ENCODE peak calls at places on chromosomes 13 and 19, in seven cellular contexts. R is Peyer's patch; H is CD4-positive, CD25-positive, alpha-beta regulatory T cell; L is small intestine; P is effector memory CD4-positive, alpha-beta T cell; V is right atrium auricular region; G is transverse colon. X is an unnamed sample. For H3K4me1, the result is how much of the 10 kb centered on the place peaks cover.

GRCh38 chr19:6589711-6590457 is 1.1 kb downstream of the CD70 start:
- DNase-seq in R (no peak), H (peak), L (no peak), P (no peak), V (no peak), G (no peak), X (no peak)

GRCh38 chr19:39212377-39212742 is 8.3 kb upstream of the SYCN start:
- DNase-seq in R (peak), H (peak), L (peak), P (peak), V (no peak), G (peak), X (no peak)

GRCh38 chr13:49071341-49071937 is 95.7 kb downstream of the FNDC3A start:
- DNase-seq in R (no peak), H (peak), L (no peak), P (no peak), V (no peak), G (no peak), X (no peak)

GRCh38 chr19:40607898-40608621 is 6.9 kb downstream of the LTBP4 start:
- DNase-seq in R (no peak), H (no peak), L (no peak), P (no peak), V (no peak), G (no peak), X (no peak)

GRCh38 chr13:59672445-59672844 is 491.3 kb downstream of the DIAPH3 start:
- DNase-seq in R (no peak), H (no peak), L (no peak), P (no peak), V (no peak), G (no peak), X (no peak)

GRCh38 chr19:32876919-32877285 is 7.3 kb upstream of the SLC7A9 start:
- DNase-seq in R (no peak), H (no peak), L (peak), P (no peak), V (no peak), G (peak), X (no peak)

GRCh38 chr13:70432276-70432805 is 324.1 kb upstream of the KLHL1 start:
- DNase-seq in R (no peak), H (no peak), L (no peak), P (no peak), V (no peak), G (no peak), X (no peak)

GRCh38 chr13:113599396-113599795 is 14.8 kb downstream of the TFDP1 start:
- DNase-seq in R (no peak), H (no peak), L (no peak), P (no peak), V (no peak), G (no peak), X (no peak)

GRCh38 chr19:32966750-32967149 is 5.0 kb downstream of the CEP89 start:
- DNase-seq in R (no peak), H (no peak), L (no peak), P (no peak), V (no peak), G (no peak), X (no peak)

GRCh38 chr13:30978981-30979956 is 46.8 kb downstream of the TEX26 start:
- DNase-seq in R (no peak), H (peak), L (peak), P (peak), V (no peak), G (peak), X (no peak)

GRCh38 chr19:718251-719024 is 9.7 kb downstream of the PALM start:
- DNase-seq in R (no peak), H (no peak), L (no peak), P (no peak), V (peak), G (no peak), X (no peak)

GRCh38 chr13:59690857-59691500 is 472.7 kb downstream of the DIAPH3 start:
- DNase-seq in R (no peak), H (no peak), L (peak), P (no peak), V (no peak), G (no peak), X (no peak)

GRCh38 chr13:77306458-77306857 is 20.4 kb downstream of the MYCBP2 start:
- DNase-seq in R (no peak), H (no peak), L (no peak), P (no peak), V (no peak), G (no peak), X (no peak)

GRCh38 chr19:30227661-30228112 is 144.5 kb upstream of the ZNF536 start:
- DNase-seq in R (no peak), H (peak), L (peak), P (peak), V (no peak), G (peak), X (no peak)

GRCh38 chr13:40094056-40094455 is 438.6 kb downstream of the COG6 start:
- DNase-seq in R (no peak), H (no peak), L (no peak), P (no peak), V (no peak), G (peak), X (no peak)

GRCh38 chr13:81639984-81640582 is 1299.2 kb upstream of the SPRY2 start:
- DNase-seq in R (no peak), H (no peak), L (peak), P (no peak), V (no peak), G (no peak), X (no peak)

GRCh38 chr19:38400361-38400760 is 2.5 kb upstream of the FAM98C start:
- DNase-seq in R (no peak), H (no peak), L (no peak), P (no peak), V (no peak), G (no peak), X (no peak)

GRCh38 chr13:113224486-113224885 is 15.1 kb downstream of the CUL4A start:
- DNase-seq in R (no peak), H (no peak), L (peak), P (no peak), V (no peak), G (no peak), X (no peak)

GRCh38 chr19:3479177-3479818 is 1.0 kb downstream of the SMIM24 start:
- DNase-seq in R (peak), H (peak), L (peak), P (peak), V (no peak), G (peak), X (no peak)

GRCh38 chr13:76790519-76791289 is 95.5 kb downstream of the KCTD12 start:
- DNase-seq in R (no peak), H (no peak), L (no peak), P (no peak), V (no peak), G (no peak), X (no peak)

GRCh38 chr19:13040232-13040915 is 45.1 kb downstream of the NFIX start:
- DNase-seq in R (no peak), H (no peak), L (no peak), P (no peak), V (no peak), G (no peak), X (no peak)

GRCh38 chr13:22926176-22927007 is 254.4 kb upstream of the SGCG start:
- DNase-seq in R (no peak), H (no peak), L (no peak), P (no peak), V (no peak), G (peak), X (no peak)

GRCh38 chr19:4815426-4816387 is 15.8 kb downstream of the TICAM1 start:
- DNase-seq in R (peak), H (peak), L (peak), P (peak), V (peak), G (peak), X (peak)
- H3K27ac ChIP-seq in R (peak), H (peak), L (peak), P (no peak), V (no peak), G (peak), X (peak)

GRCh38 chr13:36129539-36129938 is 1.6 kb downstream of the DCLK1 start:
- DNase-seq in R (no peak), H (no peak), L (no peak), P (no peak), V (no peak), G (no peak), X (no peak)
- H3K4me3 ChIP-seq in R (no peak), H (no peak), L (no peak), P (no peak), V (peak), G (no peak), X (no peak)

GRCh38 chr19:50435627-50436026 is 2.9 kb downstream of the MYBPC2 start:
- DNase-seq in R (no peak), H (no peak), L (no peak), P (no peak), V (no peak), G (no peak), X (no peak)
- H3K4me1 ChIP-seq in R (under half), H (under half), L (under half), P (under half), V (under half), G (under half), X (under half)

GRCh38 chr19:28541029-28541428 is 671.9 kb downstream of the UQCRFS1 start:
- DNase-seq in R (no peak), H (no peak), L (no peak), P (no peak), V (no peak), G (no peak), X (no peak)
- H3K27ac ChIP-seq in R (no peak), H (no peak), L (no peak), P (no peak), V (no peak), G (no peak), X (no peak)

GRCh38 chr19:15427991-15428471 is 9.2 kb upstream of the AKAP8L start:
- DNase-seq in R (no peak), H (no peak), L (no peak), P (no peak), V (no peak), G (no peak), X (no peak)
- H3K4me3 ChIP-seq in R (no peak), H (no peak), L (no peak), P (no peak), V (no peak), G (no peak), X (no peak)

DNA sequence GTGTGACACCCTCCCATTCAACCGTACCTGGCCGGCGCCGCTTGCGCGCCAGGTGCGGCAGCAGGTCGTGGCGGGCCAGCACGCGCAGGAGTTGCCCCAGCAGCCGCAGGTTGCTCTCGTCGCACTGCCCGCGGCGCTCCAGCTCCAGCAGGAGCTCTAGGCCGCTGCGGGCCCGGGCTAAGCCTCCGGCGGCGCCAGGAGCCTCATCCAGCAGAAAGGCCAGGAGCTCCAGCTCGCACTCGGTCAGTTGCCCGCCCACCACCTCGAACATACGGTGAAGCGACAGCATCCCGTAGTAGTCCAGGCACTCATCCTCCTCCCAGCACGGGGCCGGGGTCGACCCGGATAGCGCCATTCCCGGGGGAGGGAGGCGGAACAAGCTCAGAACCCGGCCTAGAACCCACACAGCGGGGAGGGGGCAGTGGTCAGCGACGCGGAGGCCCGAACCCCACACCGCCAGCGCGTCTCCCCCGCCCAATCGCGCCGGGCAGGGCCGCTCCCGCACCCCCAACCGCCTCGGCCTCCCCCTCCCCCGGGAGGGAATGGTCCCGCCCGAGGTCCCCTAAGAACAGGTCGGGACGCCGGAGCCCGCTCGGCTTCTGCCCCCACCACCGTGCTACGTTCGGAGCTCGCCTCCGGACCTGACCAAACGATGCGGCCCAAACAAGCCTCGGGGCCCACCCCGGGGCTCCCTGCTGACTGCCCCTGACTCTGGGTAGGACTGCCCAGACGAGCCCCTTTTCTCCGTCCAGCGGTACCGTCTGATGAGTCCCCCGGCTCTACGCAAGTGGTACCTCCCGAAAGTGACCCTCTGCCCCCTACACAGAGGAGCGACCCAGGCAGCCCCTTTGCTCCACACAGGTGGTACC is 590 bp downstream of the DEDD2 start:
- DNase-seq in R (peak), H (peak), L (peak), P (no peak), V (no peak), G (peak), X (no peak)
- H3K4me1 ChIP-seq in R (under half), H (half or more), L (under half), P (half or more), V (under half), G (under half), X (under half)

DNA sequence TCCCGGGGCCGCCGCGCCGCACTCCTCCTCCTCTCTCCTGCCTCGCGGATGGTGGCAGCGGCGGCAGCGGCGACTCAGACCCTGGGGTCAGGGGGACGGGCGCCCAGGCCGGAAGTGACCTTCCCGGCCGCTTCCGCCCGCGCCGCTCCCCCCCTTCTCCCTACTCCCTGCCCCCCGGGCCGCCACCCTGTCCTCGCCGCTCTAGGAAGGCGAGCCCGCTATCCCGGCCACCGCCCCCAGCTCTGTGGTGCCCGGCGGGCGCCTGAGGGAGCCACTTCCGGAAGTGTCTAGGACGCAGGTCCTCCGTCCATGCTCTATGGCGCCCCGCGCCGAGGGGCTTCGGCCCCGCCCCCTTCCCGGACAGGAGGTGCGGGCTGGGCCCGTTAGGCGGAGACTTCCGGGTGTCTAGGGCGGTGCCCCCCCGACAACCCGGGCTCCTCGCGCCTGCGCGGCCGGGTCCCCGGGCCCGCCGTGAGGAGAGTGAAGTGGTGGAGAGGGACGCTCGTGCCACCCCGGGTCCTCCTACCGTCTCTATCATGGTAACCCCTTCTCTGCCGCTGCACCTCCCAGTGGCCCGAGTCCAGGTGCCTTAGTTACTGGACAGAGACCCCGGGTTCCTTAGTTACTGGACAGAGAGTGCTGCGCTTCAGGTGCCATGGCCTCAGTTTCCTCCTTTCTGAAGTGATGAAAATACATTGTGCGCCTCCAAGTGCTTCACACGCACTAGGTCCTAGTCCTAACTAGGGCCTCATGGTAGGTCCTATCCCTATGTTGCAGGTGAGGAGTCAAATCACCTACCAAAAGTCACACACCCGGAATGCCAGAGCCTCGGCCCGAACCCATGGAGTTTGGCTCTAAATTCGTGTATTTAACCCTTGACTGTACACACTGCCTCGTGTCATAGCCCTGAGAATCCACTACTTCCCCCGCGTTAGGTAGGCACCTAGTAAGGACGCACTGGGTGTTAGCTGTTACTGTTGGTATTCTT is at the start of gene ZNF787:
- DNase-seq in R (peak), H (peak), L (peak), P (peak), V (peak), G (peak), X (peak)
- H3K27ac ChIP-seq in R (peak), H (peak), L (peak), P (peak), V (peak), G (peak), X (peak)

DNA sequence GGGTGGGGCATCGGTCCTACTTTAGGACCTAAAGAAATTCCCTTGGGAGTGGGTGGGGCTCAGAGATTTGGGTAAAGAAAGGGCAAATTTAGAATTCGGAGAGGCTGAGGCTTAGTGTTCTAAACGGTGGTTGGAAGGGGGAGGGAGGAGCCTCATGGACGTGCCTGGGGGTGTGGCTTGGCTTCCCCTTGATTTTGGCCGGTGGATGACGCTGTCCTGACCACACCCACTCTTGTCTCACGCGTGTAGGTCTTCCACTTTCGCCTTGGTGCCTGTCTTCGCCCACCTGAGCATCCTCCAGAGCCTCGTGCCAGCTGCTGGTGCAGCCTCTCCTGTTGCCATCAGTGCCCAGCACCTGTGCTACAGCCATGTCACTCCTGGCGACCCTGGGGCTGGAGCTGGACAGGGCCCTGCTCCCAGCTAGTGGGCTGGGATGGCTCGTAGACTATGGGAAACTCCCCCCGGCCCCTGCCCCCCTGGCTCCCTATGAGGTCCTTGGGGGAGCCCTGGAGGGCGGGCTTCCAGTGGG is 1.2 kb upstream of the NUP62 start:
- DNase-seq in R (no peak), H (peak), L (no peak), P (no peak), V (no peak), G (peak), X (no peak)
- H3K4me3 ChIP-seq in R (no peak), H (no peak), L (no peak), P (no peak), V (peak), G (no peak), X (peak)

DNA sequence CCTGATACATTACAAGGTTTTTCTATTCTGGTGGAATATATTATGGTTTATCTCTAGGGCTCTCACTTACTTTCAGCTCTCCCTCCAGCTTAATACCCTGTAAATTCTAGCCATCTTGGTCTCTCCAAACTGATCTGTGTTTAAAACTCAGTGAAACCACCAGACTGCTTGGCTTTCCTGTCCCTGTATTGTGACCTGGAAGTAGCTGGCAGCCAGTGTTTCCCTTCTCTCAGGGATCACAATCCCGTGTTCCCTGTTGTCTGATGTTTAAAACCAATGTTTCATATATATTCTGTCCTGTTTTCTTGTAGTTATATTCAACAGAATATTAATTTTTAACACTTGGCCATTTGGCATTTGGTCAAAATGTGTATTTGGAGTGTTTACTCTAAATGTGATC is 8.0 kb downstream of the AKAP11 start:
- DNase-seq in R (no peak), H (no peak), L (no peak), P (no peak), V (no peak), G (no peak), X (no peak)
- H3K4me1 ChIP-seq in R (under half), H (half or more), L (under half), P (under half), V (under half), G (under half), X (under half)

DNA sequence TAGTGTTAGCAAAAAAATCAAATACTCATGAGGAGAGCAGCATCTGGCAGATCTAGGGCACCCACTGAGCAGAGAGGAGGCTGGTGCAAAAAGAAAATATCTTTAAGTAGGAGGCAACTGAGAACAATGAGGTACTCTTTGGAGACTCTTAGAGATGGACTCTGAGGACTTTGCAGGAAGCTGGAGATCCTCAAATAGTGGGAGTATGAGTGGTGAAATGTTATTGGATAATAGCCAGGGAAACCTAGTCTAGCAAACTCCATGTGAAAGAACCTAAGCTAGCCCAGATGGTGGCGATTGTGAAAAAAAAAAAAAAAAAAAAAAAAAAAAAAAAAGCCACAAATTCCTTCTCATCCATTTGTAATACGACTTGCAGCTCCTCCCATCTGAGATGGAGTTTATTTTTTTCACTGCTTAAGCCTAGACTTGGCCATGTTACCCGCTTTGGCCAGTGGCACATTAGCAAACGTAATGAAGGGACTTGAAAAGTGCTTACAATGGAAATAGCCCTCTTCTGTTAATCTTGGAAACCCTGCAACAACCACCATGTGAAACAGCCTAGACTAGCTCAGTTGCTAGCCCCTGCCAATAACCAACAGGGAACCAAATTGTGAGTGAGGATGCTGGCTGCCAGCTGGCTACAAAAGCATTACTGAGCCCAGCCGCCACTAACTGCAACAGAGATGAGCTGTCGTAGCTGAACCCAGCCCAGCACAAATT is 476.2 kb downstream of the KLF12 start:
- DNase-seq in R (no peak), H (no peak), L (no peak), P (no peak), V (peak), G (no peak), X (peak)
- H3K27ac ChIP-seq in R (no peak), H (no peak), L (no peak), P (no peak), V (no peak), G (peak), X (peak)